ENCODE peak calls at places on chromosomes 11 and 22, in nine cellular contexts. J is T-helper 2 cell, R is NCI-H1436, L is GDM1, Q is HT-29, U is Calu3, E is fibroblast of villous mesenchyme, B is amniotic epithelial cell, D is NCI-H2081. V is an unnamed sample.

GRCh38 chr11:75077316-75077715 is 19.4 kb downstream of the OR2AT4 start:
- DNase-seq in J (no peak), R (no peak), L (no peak), Q (no peak), U (no peak), E (no peak), B (no peak), D (no peak), V (no peak)

GRCh38 chr22:38190581-38190980 is 9.0 kb upstream of the PLA2G6 start:
- DNase-seq in J (no peak), R (no peak), L (no peak), Q (no peak), U (no peak), E (no peak), B (no peak), D (no peak), V (no peak)

GRCh38 chr22:29309332-29310064 is 3.0 kb downstream of the GAS2L1 start:
- DNase-seq in J (no peak), R (no peak), L (no peak), Q (peak; percentile 67), U (peak; percentile 41), E (no peak), B (peak; percentile 23), D (no peak), V (no peak)

GRCh38 chr11:72641522-72641899 is 32.7 kb downstream of the PDE2A start:
- DNase-seq in J (no peak), R (no peak), L (no peak), Q (no peak), U (no peak), E (no peak), B (no peak), D (no peak), V (no peak)

GRCh38 chr22:47116426-47117341 is 354.2 kb downstream of the TBC1D22A start:
- DNase-seq in J (no peak), R (no peak), L (no peak), Q (no peak), U (no peak), E (no peak), B (no peak), D (no peak), V (no peak)

GRCh38 chr22:33402325-33402724 is 344.1 kb upstream of the SYN3 start:
- DNase-seq in J (no peak), R (no peak), L (no peak), Q (no peak), U (no peak), E (no peak), B (no peak), D (no peak), V (no peak)

GRCh38 chr11:13152736-13153541 is 124.7 kb upstream of the BMAL1 start:
- DNase-seq in J (no peak), R (no peak), L (no peak), Q (peak; percentile 82), U (no peak), E (peak; percentile 34), B (peak; percentile 30), D (no peak), V (no peak)

GRCh38 chr11:119538748-119539147 is 115.8 kb upstream of the THY1 start:
- DNase-seq in J (no peak), R (no peak), L (no peak), Q (no peak), U (no peak), E (peak; percentile 28), B (peak; percentile 59), D (no peak), V (no peak)

GRCh38 chr11:89125298-89125697 is 52.4 kb upstream of the TYR start:
- DNase-seq in J (no peak), R (no peak), L (no peak), Q (peak; percentile 6), U (no peak), E (no peak), B (no peak), D (no peak), V (no peak)

GRCh38 chr11:27514558-27514957 is 8.0 kb upstream of the LIN7C start:
- DNase-seq in J (no peak), R (no peak), L (no peak), Q (no peak), U (no peak), E (no peak), B (no peak), D (no peak), V (no peak)

GRCh38 chr11:127875076-127875475 is 712.3 kb downstream of the ETS1 start:
- DNase-seq in J (no peak), R (no peak), L (no peak), Q (no peak), U (no peak), E (no peak), B (no peak), D (no peak), V (no peak)